ENCODE peak calls at places on chromosomes 13 and 19, in eight cellular contexts. K is GOT3; R is effector memory CD4-positive, alpha-beta T cell; Y is IMR-90; P is immature natural killer cell; X is stimulated activated CD8-positive, alpha-beta memory T cell treated with anti-CD3 and anti-CD28 coated beads, Interleukin-15, amount 100 ng/mL, for 24 hours; L is activated CD8-positive, alpha-beta memory T cell treated with anti-CD3 and anti-CD28 coated beads for 1 hour; W is activated T-helper 2 cell treated with anti-CD3 and anti-CD28 coated beads, Interferon-gamma antibody, Interleukin-2, Interleukin-4, amounts not matched to agents 10 μg/mL and 5 μg/mL and 100 μg/mL, durations not matched to agents 14 hours and 24 hours and 36 hours. O is an unnamed sample.

GRCh38 chr19:8517551-8518442 is 3.8 kb upstream of the ZNF414 start:
- DNase-seq in K (no peak), R (peak), Y (no peak), P (peak), X (no peak), L (peak), W (peak), O (no peak)

GRCh38 chr13:29159871-29160270 is 339.7 kb downstream of the MTUS2 start:
- DNase-seq in K (no peak), R (no peak), Y (no peak), P (no peak), X (no peak), L (no peak), W (no peak), O (no peak)

GRCh38 chr13:110306340-110306959 is 507 bp downstream of the COL4A1 start:
- DNase-seq in K (no peak), R (no peak), Y (no peak), P (no peak), X (no peak), L (no peak), W (no peak), O (no peak)

GRCh38 chr13:94351292-94352000 is 128.0 kb downstream of the DCT start:
- DNase-seq in K (no peak), R (no peak), Y (peak), P (peak), X (no peak), L (no peak), W (no peak), O (no peak)

GRCh38 chr13:52899206-52899605 is 50.8 kb upstream of the PCDH8 start:
- DNase-seq in K (no peak), R (no peak), Y (no peak), P (no peak), X (no peak), L (no peak), W (no peak), O (no peak)

GRCh38 chr13:74145249-74145970 is 11.2 kb upstream of the KLF12 start:
- DNase-seq in K (no peak), R (no peak), Y (peak), P (no peak), X (no peak), L (no peak), W (no peak), O (no peak)

GRCh38 chr19:1718382-1719315 is 34.7 kb upstream of the ONECUT3 start:
- DNase-seq in K (no peak), R (no peak), Y (no peak), P (no peak), X (no peak), L (no peak), W (no peak), O (no peak)

GRCh38 chr19:53034948-53035675 is 9.4 kb upstream of the ERVV-2 start:
- DNase-seq in K (no peak), R (no peak), Y (no peak), P (no peak), X (no peak), L (no peak), W (no peak), O (no peak)

GRCh38 chr19:38665950-38666661 is 18.7 kb downstream of the ACTN4 start:
- DNase-seq in K (no peak), R (no peak), Y (peak), P (no peak), X (no peak), L (no peak), W (no peak), O (peak)

GRCh38 chr19:20247016-20247683 is 80.1 kb downstream of the ZNF486 start:
- DNase-seq in K (no peak), R (no peak), Y (no peak), P (no peak), X (no peak), L (peak), W (no peak), O (no peak)

GRCh38 chr19:55460670-55461258 is 678 bp downstream of the ISOC2 start:
- DNase-seq in K (no peak), R (no peak), Y (peak), P (peak), X (no peak), L (no peak), W (no peak), O (peak)

GRCh38 chr19:2695288-2695866 is 7.1 kb downstream of the GNG7 start:
- DNase-seq in K (no peak), R (no peak), Y (no peak), P (no peak), X (no peak), L (no peak), W (no peak), O (no peak)

GRCh38 chr13:33381906-33382305 is 96.4 kb upstream of the STARD13 start:
- DNase-seq in K (no peak), R (no peak), Y (no peak), P (no peak), X (no peak), L (no peak), W (no peak), O (no peak)

GRCh38 chr13:60379837-60380236 is 17.2 kb upstream of the TDRD3 start:
- DNase-seq in K (no peak), R (no peak), Y (no peak), P (no peak), X (no peak), L (no peak), W (no peak), O (peak)

GRCh38 chr19:58350001-58350801 is 3.1 kb downstream of the A1BG start:
- DNase-seq in K (no peak), R (no peak), Y (no peak), P (no peak), X (no peak), L (no peak), W (no peak), O (no peak)

O was measured in SW480.